ENCODE peak calls at places on chromosomes 6 and 20, in six cellular contexts. T is A549, Z is NB4, W is K562, A is HepG2, E is GM12878. S is an unnamed sample.
A peak's percentile ranks its signal among the peaks of the same experiment; 100 is the strongest.

GRCh38 chr20:2900845-2901592 is 27.7 kb downstream of the PTPRA start:
- DNase-seq in T (no peak), Z (peak; percentile 82), W (no peak), A (no peak), E (peak; percentile 24), S (peak; percentile 23)

GRCh38 chr20:49372095-49372734 is 94.4 kb upstream of the ZNFX1 start:
- DNase-seq in T (no peak), Z (no peak), W (no peak), A (no peak), E (no peak), S (no peak)

GRCh38 chr20:14234666-14235295 is 102.6 kb downstream of the FLRT3 start:
- DNase-seq in T (no peak), Z (no peak), W (no peak), A (no peak), E (no peak), S (no peak)

GRCh38 chr6:44102527-44102926 is 24.7 kb downstream of the MRPL14 start:
- DNase-seq in T (no peak), Z (no peak), W (no peak), A (no peak), E (no peak), S (no peak)

GRCh38 chr6:26214826-26215199 is 127.6 kb downstream of the HFE start:
- DNase-seq in T (no peak), Z (no peak), W (peak; percentile 66), A (no peak), E (no peak), S (no peak)

GRCh38 chr6:141107562-141108160 is 1025.1 kb upstream of the GJE1 start:
- DNase-seq in T (no peak), Z (peak; percentile 17), W (no peak), A (no peak), E (no peak), S (peak; percentile 70)

GRCh38 chr6:148550569-148550968 is 196.3 kb upstream of the UST start:
- DNase-seq in T (no peak), Z (peak; percentile 74), W (no peak), A (peak; percentile 32), E (no peak), S (no peak)

GRCh38 chr6:118705799-118706481 is 54.5 kb upstream of the CEP85L start:
- DNase-seq in T (no peak), Z (peak; percentile 79), W (peak; percentile 58), A (no peak), E (peak; percentile 30), S (peak; percentile 74)

GRCh38 chr6:14035448-14035847 is 82.1 kb upstream of the CD83 start:
- DNase-seq in T (no peak), Z (no peak), W (no peak), A (no peak), E (no peak), S (no peak)

DNA sequence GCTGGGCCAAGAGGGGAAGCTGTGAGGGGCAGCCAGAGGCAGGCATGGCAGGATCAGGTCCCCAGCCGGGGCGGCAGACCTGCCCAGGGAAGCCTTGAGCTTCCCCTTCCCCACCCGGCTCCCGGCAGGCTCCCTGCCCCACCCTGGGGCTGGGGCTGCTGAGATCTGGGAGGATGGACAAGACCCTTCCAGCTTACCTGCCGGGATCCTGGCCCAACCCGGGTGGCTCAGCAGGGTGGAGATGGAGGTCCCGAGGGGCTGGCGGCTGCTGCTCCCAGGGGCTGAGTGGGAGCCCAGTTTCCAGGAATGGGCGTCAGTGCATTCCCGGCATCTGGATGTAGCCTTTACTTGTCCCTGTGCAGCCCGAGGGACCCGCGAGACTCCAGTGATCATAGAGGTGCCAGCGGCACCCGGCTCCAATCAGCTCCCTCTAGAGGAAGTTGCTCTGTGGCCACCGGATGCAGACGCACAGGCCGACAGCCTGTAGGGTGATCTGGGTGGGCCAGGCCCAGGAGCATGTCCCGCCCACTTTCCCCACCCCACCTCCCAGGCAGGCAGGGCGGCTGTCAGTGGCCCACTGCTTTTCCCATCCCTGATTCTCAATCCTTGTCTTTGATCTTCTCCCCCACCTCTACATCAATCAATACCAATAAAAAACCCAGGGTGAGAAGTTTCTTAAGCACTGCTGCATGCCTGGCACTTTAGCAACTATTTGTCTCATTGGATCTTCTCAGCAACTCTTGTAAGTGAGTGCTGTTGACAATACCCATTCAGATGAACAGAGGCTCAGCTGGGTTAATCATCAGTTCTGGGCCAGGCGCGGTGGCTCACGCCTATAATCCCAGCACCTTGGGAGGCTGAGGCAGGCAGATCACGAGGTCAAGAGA is at the start of gene BAK1:
- DNase-seq in T (peak; percentile 93), Z (peak; percentile 94), W (peak; percentile 97), A (peak; percentile 93), E (peak; percentile 56), S (peak; percentile 91)
- TF ChIP-seq POLR2A in T (peak; percentile 59), Z (peak; percentile 63), W (peak; percentile 84), A (peak; percentile 63), E (peak; percentile 76), S (peak; percentile 84)

GRCh38 chr20:4512891-4513550 is 208.7 kb upstream of the PRND start:
- DNase-seq in T (peak; percentile 74), Z (no peak), W (no peak), A (peak; percentile 38), E (no peak), S (peak; percentile 90)
- TF ChIP-seq MYC in T (no peak), Z (no peak), W (no peak), A (no peak), E (no peak), S (no peak)

GRCh38 chr20:18287915-18288747 is at the start of gene ZNF133:
- DNase-seq in T (peak; percentile 96), Z (peak; percentile 94), W (peak; percentile 91), A (peak; percentile 96), E (peak; percentile 78), S (peak; percentile 96)
- TF ChIP-seq POLR2A in T (peak; percentile 92), Z (peak; percentile 87), W (peak; percentile 79), A (peak; percentile 97), E (peak; percentile 97), S (peak; percentile 90)

GRCh38 chr6:110902091-110902490 is 27.5 kb downstream of the AMD1 start:
- DNase-seq in T (no peak), Z (no peak), W (no peak), A (no peak), E (no peak), S (no peak)
- TF ChIP-seq MYC in T (no peak), Z (no peak), W (no peak), A (no peak), E (no peak), S (no peak)

GRCh38 chr6:36603222-36604089 is 9.3 kb downstream of the SRSF3 start:
- DNase-seq in T (no peak), Z (no peak), W (no peak), A (no peak), E (no peak), S (no peak)
- TF ChIP-seq POLR2A in T (no peak), Z (no peak), W (peak; percentile 2), A (no peak), E (no peak), S (no peak)

DNA sequence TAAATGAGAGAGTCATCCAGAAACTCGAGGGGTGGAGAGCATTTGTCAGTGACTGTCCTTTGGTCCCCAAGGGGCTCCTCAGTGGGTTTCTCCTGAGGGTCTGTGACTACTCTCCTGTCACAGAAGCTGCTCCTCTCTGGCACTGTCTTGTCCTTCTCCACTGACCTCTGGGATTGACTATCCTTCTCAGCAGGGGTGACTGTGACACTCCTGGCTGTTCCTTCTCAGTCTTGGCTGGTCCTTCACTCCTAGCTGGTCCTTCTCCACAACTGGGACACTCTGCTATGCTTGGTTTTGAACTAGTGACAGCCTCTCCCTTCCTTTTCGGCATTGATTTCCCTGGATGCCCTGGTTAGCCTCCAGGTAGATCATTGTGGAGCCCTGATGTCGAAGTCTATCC is 33.5 kb downstream of the DYNLT1 start:
- DNase-seq in T (no peak), Z (no peak), W (no peak), A (no peak), E (no peak), S (no peak)
- TF ChIP-seq MYC in T (no peak), Z (no peak), W (no peak), A (no peak), E (no peak), S (no peak)